ENCODE peak calls at places on chromosomes 7 and 10, in five cellular contexts. One of them, this sample, is unnamed.
A peak's percentile ranks its signal among the peaks of the same experiment; 100 is the strongest.

GRCh38 chr7:146956323-146956722 is 839.7 kb downstream of the CNTNAP2 start:
- DNase-seq in foreskin keratinocyte: no peak
- DNase-seq in stimulated activated CD8-positive, alpha-beta memory T cell treated with anti-CD3 and anti-CD28 coated beads, Interleukin-15, amount 100 ng/mL, for 24 hours: no peak
- DNase-seq in left ventricle myocardium inferior: no peak
- DNase-seq in HEK293T: no peak
- DNase-seq in this sample: no peak

GRCh38 chr7:7272294-7272693 is 90.0 kb downstream of the C1GALT1 start:
- DNase-seq in foreskin keratinocyte: no peak
- DNase-seq in stimulated activated CD8-positive, alpha-beta memory T cell treated with anti-CD3 and anti-CD28 coated beads, Interleukin-15, amount 100 ng/mL, for 24 hours: no peak
- DNase-seq in left ventricle myocardium inferior: no peak
- DNase-seq in HEK293T: no peak
- DNase-seq in this sample: no peak

GRCh38 chr7:100371561-100372171 is 1.6 kb upstream of the PILRA start:
- DNase-seq in foreskin keratinocyte: no peak
- DNase-seq in stimulated activated CD8-positive, alpha-beta memory T cell treated with anti-CD3 and anti-CD28 coated beads, Interleukin-15, amount 100 ng/mL, for 24 hours: no peak
- DNase-seq in left ventricle myocardium inferior: no peak
- DNase-seq in HEK293T: no peak
- DNase-seq in this sample: no peak

GRCh38 chr10:77798940-77799339 is 127.6 kb downstream of the DLG5 start:
- DNase-seq in foreskin keratinocyte: no peak
- DNase-seq in stimulated activated CD8-positive, alpha-beta memory T cell treated with anti-CD3 and anti-CD28 coated beads, Interleukin-15, amount 100 ng/mL, for 24 hours: no peak
- DNase-seq in left ventricle myocardium inferior: no peak
- DNase-seq in HEK293T: no peak
- DNase-seq in this sample: no peak

GRCh38 chr7:27750336-27750735 is 10.4 kb downstream of the TAX1BP1 start:
- DNase-seq in foreskin keratinocyte: no peak
- DNase-seq in stimulated activated CD8-positive, alpha-beta memory T cell treated with anti-CD3 and anti-CD28 coated beads, Interleukin-15, amount 100 ng/mL, for 24 hours: no peak
- DNase-seq in left ventricle myocardium inferior: no peak
- DNase-seq in HEK293T: no peak
- DNase-seq in this sample: no peak

GRCh38 chr10:120824864-120825263 is 26.3 kb upstream of the WDR11 start:
- DNase-seq in foreskin keratinocyte: no peak
- DNase-seq in stimulated activated CD8-positive, alpha-beta memory T cell treated with anti-CD3 and anti-CD28 coated beads, Interleukin-15, amount 100 ng/mL, for 24 hours: no peak
- DNase-seq in left ventricle myocardium inferior: no peak
- DNase-seq in HEK293T: peak; percentile 79
- DNase-seq in this sample: no peak

GRCh38 chr10:128377364-128377987 is 251.3 kb upstream of the MKI67 start:
- DNase-seq in foreskin keratinocyte: no peak
- DNase-seq in stimulated activated CD8-positive, alpha-beta memory T cell treated with anti-CD3 and anti-CD28 coated beads, Interleukin-15, amount 100 ng/mL, for 24 hours: no peak
- DNase-seq in left ventricle myocardium inferior: no peak
- DNase-seq in HEK293T: no peak
- DNase-seq in this sample: no peak

GRCh38 chr10:131578472-131578970 is 267.0 kb upstream of the TCERG1L start:
- DNase-seq in foreskin keratinocyte: no peak
- DNase-seq in stimulated activated CD8-positive, alpha-beta memory T cell treated with anti-CD3 and anti-CD28 coated beads, Interleukin-15, amount 100 ng/mL, for 24 hours: no peak
- DNase-seq in left ventricle myocardium inferior: no peak
- DNase-seq in HEK293T: no peak
- DNase-seq in this sample: no peak

GRCh38 chr10:103497161-103497915 is 3.8 kb downstream of the NEURL1 start:
- DNase-seq in foreskin keratinocyte: no peak
- DNase-seq in stimulated activated CD8-positive, alpha-beta memory T cell treated with anti-CD3 and anti-CD28 coated beads, Interleukin-15, amount 100 ng/mL, for 24 hours: no peak
- DNase-seq in left ventricle myocardium inferior: no peak
- DNase-seq in HEK293T: no peak
- DNase-seq in this sample: no peak